ENCODE peak calls at places on chromosomes 13 and 19, in eight cellular contexts. One of them, this sample, is unnamed.

GRCh38 chr13:59888408-59888807 is 275.3 kb downstream of the DIAPH3 start:
- DNase-seq in stimulated activated CD4-positive, alpha-beta T cell treated with anti-CD3 and anti-CD28 coated beads, Interleukin-4, amount 100 ng/mL, for 24 hours: no peak
- DNase-seq in amniotic stem cell: no peak
- DNase-seq in H54: no peak
- DNase-seq in glutamatergic neuron: no peak
- DNase-seq in stimulated activated CD8-positive, alpha-beta memory T cell treated with anti-CD3 and anti-CD28 coated beads, Interleukin-4, amount 100 ng/mL, for 1 hour: no peak
- DNase-seq in activated T-helper 1 cell treated with anti-CD3 and anti-CD28 coated beads, Interleukin-2, amount 50 U/mL, for 16 hours: no peak
- DNase-seq in DMS 273 treated with DMSO at 0.1 percent for 48 hours: no peak
- DNase-seq in this sample: no peak

GRCh38 chr13:103282571-103283450 is 216.6 kb upstream of the SLC10A2 start:
- DNase-seq in stimulated activated CD4-positive, alpha-beta T cell treated with anti-CD3 and anti-CD28 coated beads, Interleukin-4, amount 100 ng/mL, for 24 hours: no peak
- DNase-seq in amniotic stem cell: peak
- DNase-seq in H54: peak
- DNase-seq in glutamatergic neuron: no peak
- DNase-seq in stimulated activated CD8-positive, alpha-beta memory T cell treated with anti-CD3 and anti-CD28 coated beads, Interleukin-4, amount 100 ng/mL, for 1 hour: no peak
- DNase-seq in activated T-helper 1 cell treated with anti-CD3 and anti-CD28 coated beads, Interleukin-2, amount 50 U/mL, for 16 hours: no peak
- DNase-seq in DMS 273 treated with DMSO at 0.1 percent for 48 hours: no peak
- DNase-seq in this sample: no peak

GRCh38 chr13:112690242-112690943 is 555 bp downstream of the ATP11A start:
- DNase-seq in stimulated activated CD4-positive, alpha-beta T cell treated with anti-CD3 and anti-CD28 coated beads, Interleukin-4, amount 100 ng/mL, for 24 hours: peak
- DNase-seq in amniotic stem cell: no peak
- DNase-seq in H54: peak
- DNase-seq in glutamatergic neuron: peak
- DNase-seq in stimulated activated CD8-positive, alpha-beta memory T cell treated with anti-CD3 and anti-CD28 coated beads, Interleukin-4, amount 100 ng/mL, for 1 hour: no peak
- DNase-seq in activated T-helper 1 cell treated with anti-CD3 and anti-CD28 coated beads, Interleukin-2, amount 50 U/mL, for 16 hours: no peak
- DNase-seq in DMS 273 treated with DMSO at 0.1 percent for 48 hours: no peak
- DNase-seq in this sample: peak

GRCh38 chr13:91184244-91184926 is 163.1 kb upstream of the MIR17HG start:
- DNase-seq in stimulated activated CD4-positive, alpha-beta T cell treated with anti-CD3 and anti-CD28 coated beads, Interleukin-4, amount 100 ng/mL, for 24 hours: no peak
- DNase-seq in amniotic stem cell: no peak
- DNase-seq in H54: no peak
- DNase-seq in glutamatergic neuron: no peak
- DNase-seq in stimulated activated CD8-positive, alpha-beta memory T cell treated with anti-CD3 and anti-CD28 coated beads, Interleukin-4, amount 100 ng/mL, for 1 hour: no peak
- DNase-seq in activated T-helper 1 cell treated with anti-CD3 and anti-CD28 coated beads, Interleukin-2, amount 50 U/mL, for 16 hours: no peak
- DNase-seq in DMS 273 treated with DMSO at 0.1 percent for 48 hours: no peak
- DNase-seq in this sample: no peak

GRCh38 chr19:16850133-16850532 is 20.9 kb downstream of the SIN3B start:
- DNase-seq in stimulated activated CD4-positive, alpha-beta T cell treated with anti-CD3 and anti-CD28 coated beads, Interleukin-4, amount 100 ng/mL, for 24 hours: no peak
- DNase-seq in amniotic stem cell: no peak
- DNase-seq in H54: no peak
- DNase-seq in glutamatergic neuron: no peak
- DNase-seq in stimulated activated CD8-positive, alpha-beta memory T cell treated with anti-CD3 and anti-CD28 coated beads, Interleukin-4, amount 100 ng/mL, for 1 hour: no peak
- DNase-seq in activated T-helper 1 cell treated with anti-CD3 and anti-CD28 coated beads, Interleukin-2, amount 50 U/mL, for 16 hours: no peak
- DNase-seq in DMS 273 treated with DMSO at 0.1 percent for 48 hours: no peak
- DNase-seq in this sample: no peak

GRCh38 chr19:6738726-6739389 is 622 bp upstream of the TRIP10 start:
- DNase-seq in stimulated activated CD4-positive, alpha-beta T cell treated with anti-CD3 and anti-CD28 coated beads, Interleukin-4, amount 100 ng/mL, for 24 hours: peak
- DNase-seq in amniotic stem cell: no peak
- DNase-seq in H54: no peak
- DNase-seq in glutamatergic neuron: peak
- DNase-seq in stimulated activated CD8-positive, alpha-beta memory T cell treated with anti-CD3 and anti-CD28 coated beads, Interleukin-4, amount 100 ng/mL, for 1 hour: no peak
- DNase-seq in activated T-helper 1 cell treated with anti-CD3 and anti-CD28 coated beads, Interleukin-2, amount 50 U/mL, for 16 hours: no peak
- DNase-seq in DMS 273 treated with DMSO at 0.1 percent for 48 hours: peak
- DNase-seq in this sample: peak

GRCh38 chr13:75537401-75538365 is at the start of gene COMMD6:
- DNase-seq in stimulated activated CD4-positive, alpha-beta T cell treated with anti-CD3 and anti-CD28 coated beads, Interleukin-4, amount 100 ng/mL, for 24 hours: peak
- DNase-seq in amniotic stem cell: peak
- DNase-seq in H54: peak
- DNase-seq in glutamatergic neuron: peak
- DNase-seq in stimulated activated CD8-positive, alpha-beta memory T cell treated with anti-CD3 and anti-CD28 coated beads, Interleukin-4, amount 100 ng/mL, for 1 hour: peak
- DNase-seq in activated T-helper 1 cell treated with anti-CD3 and anti-CD28 coated beads, Interleukin-2, amount 50 U/mL, for 16 hours: peak
- DNase-seq in DMS 273 treated with DMSO at 0.1 percent for 48 hours: peak
- DNase-seq in this sample: peak

GRCh38 chr19:46288896-46289588 is 7.8 kb upstream of the HIF3A start:
- DNase-seq in stimulated activated CD4-positive, alpha-beta T cell treated with anti-CD3 and anti-CD28 coated beads, Interleukin-4, amount 100 ng/mL, for 24 hours: no peak
- DNase-seq in amniotic stem cell: peak
- DNase-seq in H54: peak
- DNase-seq in glutamatergic neuron: no peak
- DNase-seq in stimulated activated CD8-positive, alpha-beta memory T cell treated with anti-CD3 and anti-CD28 coated beads, Interleukin-4, amount 100 ng/mL, for 1 hour: no peak
- DNase-seq in activated T-helper 1 cell treated with anti-CD3 and anti-CD28 coated beads, Interleukin-2, amount 50 U/mL, for 16 hours: no peak
- DNase-seq in DMS 273 treated with DMSO at 0.1 percent for 48 hours: peak
- DNase-seq in this sample: no peak

GRCh38 chr19:1566392-1567115 is 1.6 kb downstream of the MEX3D start:
- DNase-seq in stimulated activated CD4-positive, alpha-beta T cell treated with anti-CD3 and anti-CD28 coated beads, Interleukin-4, amount 100 ng/mL, for 24 hours: no peak
- DNase-seq in amniotic stem cell: peak
- DNase-seq in H54: peak
- DNase-seq in glutamatergic neuron: peak
- DNase-seq in stimulated activated CD8-positive, alpha-beta memory T cell treated with anti-CD3 and anti-CD28 coated beads, Interleukin-4, amount 100 ng/mL, for 1 hour: no peak
- DNase-seq in activated T-helper 1 cell treated with anti-CD3 and anti-CD28 coated beads, Interleukin-2, amount 50 U/mL, for 16 hours: no peak
- DNase-seq in DMS 273 treated with DMSO at 0.1 percent for 48 hours: no peak
- DNase-seq in this sample: no peak

GRCh38 chr19:15010497-15011255 is 31.0 kb upstream of the SLC1A6 start:
- DNase-seq in stimulated activated CD4-positive, alpha-beta T cell treated with anti-CD3 and anti-CD28 coated beads, Interleukin-4, amount 100 ng/mL, for 24 hours: no peak
- DNase-seq in amniotic stem cell: no peak
- DNase-seq in H54: no peak
- DNase-seq in glutamatergic neuron: peak
- DNase-seq in stimulated activated CD8-positive, alpha-beta memory T cell treated with anti-CD3 and anti-CD28 coated beads, Interleukin-4, amount 100 ng/mL, for 1 hour: no peak
- DNase-seq in activated T-helper 1 cell treated with anti-CD3 and anti-CD28 coated beads, Interleukin-2, amount 50 U/mL, for 16 hours: no peak
- DNase-seq in DMS 273 treated with DMSO at 0.1 percent for 48 hours: no peak
- DNase-seq in this sample: no peak

GRCh38 chr19:50380137-50380536 is 3.9 kb downstream of the NR1H2 start:
- DNase-seq in stimulated activated CD4-positive, alpha-beta T cell treated with anti-CD3 and anti-CD28 coated beads, Interleukin-4, amount 100 ng/mL, for 24 hours: no peak
- DNase-seq in amniotic stem cell: no peak
- DNase-seq in H54: no peak
- DNase-seq in glutamatergic neuron: no peak
- DNase-seq in stimulated activated CD8-positive, alpha-beta memory T cell treated with anti-CD3 and anti-CD28 coated beads, Interleukin-4, amount 100 ng/mL, for 1 hour: no peak
- DNase-seq in activated T-helper 1 cell treated with anti-CD3 and anti-CD28 coated beads, Interleukin-2, amount 50 U/mL, for 16 hours: no peak
- DNase-seq in DMS 273 treated with DMSO at 0.1 percent for 48 hours: no peak
- DNase-seq in this sample: no peak

GRCh38 chr19:42196011-42197001 is 21.2 kb downstream of the DEDD2 start:
- DNase-seq in stimulated activated CD4-positive, alpha-beta T cell treated with anti-CD3 and anti-CD28 coated beads, Interleukin-4, amount 100 ng/mL, for 24 hours: no peak
- DNase-seq in amniotic stem cell: no peak
- DNase-seq in H54: no peak
- DNase-seq in glutamatergic neuron: no peak
- DNase-seq in stimulated activated CD8-positive, alpha-beta memory T cell treated with anti-CD3 and anti-CD28 coated beads, Interleukin-4, amount 100 ng/mL, for 1 hour: no peak
- DNase-seq in activated T-helper 1 cell treated with anti-CD3 and anti-CD28 coated beads, Interleukin-2, amount 50 U/mL, for 16 hours: no peak
- DNase-seq in DMS 273 treated with DMSO at 0.1 percent for 48 hours: no peak
- DNase-seq in this sample: no peak

GRCh38 chr13:44155422-44156293 is 218.0 kb upstream of the SERP2 start:
- DNase-seq in stimulated activated CD4-positive, alpha-beta T cell treated with anti-CD3 and anti-CD28 coated beads, Interleukin-4, amount 100 ng/mL, for 24 hours: no peak
- DNase-seq in amniotic stem cell: no peak
- DNase-seq in H54: no peak
- DNase-seq in glutamatergic neuron: no peak
- DNase-seq in stimulated activated CD8-positive, alpha-beta memory T cell treated with anti-CD3 and anti-CD28 coated beads, Interleukin-4, amount 100 ng/mL, for 1 hour: no peak
- DNase-seq in activated T-helper 1 cell treated with anti-CD3 and anti-CD28 coated beads, Interleukin-2, amount 50 U/mL, for 16 hours: no peak
- DNase-seq in DMS 273 treated with DMSO at 0.1 percent for 48 hours: no peak
- DNase-seq in this sample: no peak

GRCh38 chr13:51405176-51405575 is 47.7 kb downstream of the INTS6 start:
- DNase-seq in stimulated activated CD4-positive, alpha-beta T cell treated with anti-CD3 and anti-CD28 coated beads, Interleukin-4, amount 100 ng/mL, for 24 hours: no peak
- DNase-seq in amniotic stem cell: no peak
- DNase-seq in H54: no peak
- DNase-seq in glutamatergic neuron: no peak
- DNase-seq in stimulated activated CD8-positive, alpha-beta memory T cell treated with anti-CD3 and anti-CD28 coated beads, Interleukin-4, amount 100 ng/mL, for 1 hour: no peak
- DNase-seq in activated T-helper 1 cell treated with anti-CD3 and anti-CD28 coated beads, Interleukin-2, amount 50 U/mL, for 16 hours: no peak
- DNase-seq in DMS 273 treated with DMSO at 0.1 percent for 48 hours: no peak
- DNase-seq in this sample: no peak

GRCh38 chr19:48171584-48172170 is 1.2 kb downstream of the ZSWIM9 start:
- DNase-seq in stimulated activated CD4-positive, alpha-beta T cell treated with anti-CD3 and anti-CD28 coated beads, Interleukin-4, amount 100 ng/mL, for 24 hours: no peak
- DNase-seq in amniotic stem cell: no peak
- DNase-seq in H54: no peak
- DNase-seq in glutamatergic neuron: no peak
- DNase-seq in stimulated activated CD8-positive, alpha-beta memory T cell treated with anti-CD3 and anti-CD28 coated beads, Interleukin-4, amount 100 ng/mL, for 1 hour: no peak
- DNase-seq in activated T-helper 1 cell treated with anti-CD3 and anti-CD28 coated beads, Interleukin-2, amount 50 U/mL, for 16 hours: no peak
- DNase-seq in DMS 273 treated with DMSO at 0.1 percent for 48 hours: no peak
- DNase-seq in this sample: peak

GRCh38 chr13:112990783-112991182 is 21.8 kb downstream of the MCF2L start:
- DNase-seq in stimulated activated CD4-positive, alpha-beta T cell treated with anti-CD3 and anti-CD28 coated beads, Interleukin-4, amount 100 ng/mL, for 24 hours: no peak
- DNase-seq in amniotic stem cell: no peak
- DNase-seq in H54: no peak
- DNase-seq in glutamatergic neuron: no peak
- DNase-seq in stimulated activated CD8-positive, alpha-beta memory T cell treated with anti-CD3 and anti-CD28 coated beads, Interleukin-4, amount 100 ng/mL, for 1 hour: no peak
- DNase-seq in activated T-helper 1 cell treated with anti-CD3 and anti-CD28 coated beads, Interleukin-2, amount 50 U/mL, for 16 hours: no peak
- DNase-seq in DMS 273 treated with DMSO at 0.1 percent for 48 hours: no peak
- DNase-seq in this sample: no peak

GRCh38 chr19:38793186-38793585 is 4.2 kb downstream of the LGALS7B start:
- DNase-seq in stimulated activated CD4-positive, alpha-beta T cell treated with anti-CD3 and anti-CD28 coated beads, Interleukin-4, amount 100 ng/mL, for 24 hours: no peak
- DNase-seq in amniotic stem cell: no peak
- DNase-seq in H54: no peak
- DNase-seq in glutamatergic neuron: no peak
- DNase-seq in stimulated activated CD8-positive, alpha-beta memory T cell treated with anti-CD3 and anti-CD28 coated beads, Interleukin-4, amount 100 ng/mL, for 1 hour: no peak
- DNase-seq in activated T-helper 1 cell treated with anti-CD3 and anti-CD28 coated beads, Interleukin-2, amount 50 U/mL, for 16 hours: no peak
- DNase-seq in DMS 273 treated with DMSO at 0.1 percent for 48 hours: no peak
- DNase-seq in this sample: no peak

GRCh38 chr19:24033962-24034342 is 53.0 kb upstream of the ZNF254 start:
- DNase-seq in stimulated activated CD4-positive, alpha-beta T cell treated with anti-CD3 and anti-CD28 coated beads, Interleukin-4, amount 100 ng/mL, for 24 hours: peak
- DNase-seq in amniotic stem cell: peak
- DNase-seq in H54: peak
- DNase-seq in glutamatergic neuron: peak
- DNase-seq in stimulated activated CD8-positive, alpha-beta memory T cell treated with anti-CD3 and anti-CD28 coated beads, Interleukin-4, amount 100 ng/mL, for 1 hour: peak
- DNase-seq in activated T-helper 1 cell treated with anti-CD3 and anti-CD28 coated beads, Interleukin-2, amount 50 U/mL, for 16 hours: peak
- DNase-seq in DMS 273 treated with DMSO at 0.1 percent for 48 hours: no peak
- DNase-seq in this sample: peak

GRCh38 chr19:51166846-51167490 is 24.9 kb downstream of the SIGLEC7 start:
- DNase-seq in stimulated activated CD4-positive, alpha-beta T cell treated with anti-CD3 and anti-CD28 coated beads, Interleukin-4, amount 100 ng/mL, for 24 hours: no peak
- DNase-seq in amniotic stem cell: no peak
- DNase-seq in H54: no peak
- DNase-seq in glutamatergic neuron: no peak
- DNase-seq in stimulated activated CD8-positive, alpha-beta memory T cell treated with anti-CD3 and anti-CD28 coated beads, Interleukin-4, amount 100 ng/mL, for 1 hour: peak
- DNase-seq in activated T-helper 1 cell treated with anti-CD3 and anti-CD28 coated beads, Interleukin-2, amount 50 U/mL, for 16 hours: no peak
- DNase-seq in DMS 273 treated with DMSO at 0.1 percent for 48 hours: no peak
- DNase-seq in this sample: no peak

This sample was measured in T-helper 9 cell.